ENCODE peak calls at places on chromosomes 7 and 10, in four cellular contexts. One of them, this sample, is unnamed.

GRCh38 chr7:73369622-73370021 is 41.7 kb downstream of the FKBP6 start:
- DNase-seq in cardiac fibroblast: no peak
- DNase-seq in heart left ventricle: no peak
- DNase-seq in psoas muscle: no peak
- DNase-seq in this sample: no peak

GRCh38 chr10:15342970-15343369 is 28.1 kb downstream of the FAM171A1 start:
- DNase-seq in cardiac fibroblast: no peak
- DNase-seq in heart left ventricle: no peak
- DNase-seq in psoas muscle: no peak
- DNase-seq in this sample: no peak

GRCh38 chr7:150568714-150569113 is 1.5 kb downstream of the GIMAP4 start:
- DNase-seq in cardiac fibroblast: no peak
- DNase-seq in heart left ventricle: no peak
- DNase-seq in psoas muscle: no peak
- DNase-seq in this sample: no peak

GRCh38 chr10:116183733-116184447 is 89.1 kb downstream of the GFRA1 start:
- DNase-seq in cardiac fibroblast: peak
- DNase-seq in heart left ventricle: no peak
- DNase-seq in psoas muscle: no peak
- DNase-seq in this sample: peak

GRCh38 chr10:87850742-87851205 is 12.6 kb downstream of the KLLN start:
- DNase-seq in cardiac fibroblast: peak
- DNase-seq in heart left ventricle: peak
- DNase-seq in psoas muscle: peak
- DNase-seq in this sample: peak

GRCh38 chr10:61588770-61589211 is 73.9 kb upstream of the CABCOCO1 start:
- DNase-seq in cardiac fibroblast: no peak
- DNase-seq in heart left ventricle: no peak
- DNase-seq in psoas muscle: no peak
- DNase-seq in this sample: no peak

GRCh38 chr10:113273151-113273876 is 279.5 kb upstream of the HABP2 start:
- DNase-seq in cardiac fibroblast: no peak
- DNase-seq in heart left ventricle: peak
- DNase-seq in psoas muscle: peak
- DNase-seq in this sample: no peak

GRCh38 chr10:61439058-61439607 is 14.0 kb downstream of the TMEM26 start:
- DNase-seq in cardiac fibroblast: no peak
- DNase-seq in heart left ventricle: no peak
- DNase-seq in psoas muscle: no peak
- DNase-seq in this sample: no peak

GRCh38 chr10:119401671-119402395 is 140.7 kb downstream of the RGS10 start:
- DNase-seq in cardiac fibroblast: peak
- DNase-seq in heart left ventricle: peak
- DNase-seq in psoas muscle: peak
- DNase-seq in this sample: peak

GRCh38 chr10:35885076-35885475 is 243.0 kb upstream of the FZD8 start:
- DNase-seq in cardiac fibroblast: no peak
- DNase-seq in heart left ventricle: no peak
- DNase-seq in psoas muscle: no peak
- DNase-seq in this sample: no peak

GRCh38 chr7:33888206-33888605 is 17.1 kb upstream of the BMPER start:
- DNase-seq in cardiac fibroblast: no peak
- DNase-seq in heart left ventricle: no peak
- DNase-seq in psoas muscle: no peak
- DNase-seq in this sample: peak

GRCh38 chr10:71084061-71084817 is 128.1 kb upstream of the UNC5B start:
- DNase-seq in cardiac fibroblast: no peak
- DNase-seq in heart left ventricle: peak
- DNase-seq in psoas muscle: peak
- DNase-seq in this sample: no peak

GRCh38 chr10:50613150-50613549 is 10.6 kb downstream of the SGMS1 start:
- DNase-seq in cardiac fibroblast: no peak
- DNase-seq in heart left ventricle: no peak
- DNase-seq in psoas muscle: no peak
- DNase-seq in this sample: no peak

GRCh38 chr10:6579904-6580278 is at the start of gene PRKCQ:
- DNase-seq in cardiac fibroblast: no peak
- DNase-seq in heart left ventricle: no peak
- DNase-seq in psoas muscle: no peak
- DNase-seq in this sample: peak

GRCh38 chr10:58661336-58661735 is 148.7 kb downstream of the BICC1 start:
- DNase-seq in cardiac fibroblast: peak
- DNase-seq in heart left ventricle: no peak
- DNase-seq in psoas muscle: no peak
- DNase-seq in this sample: peak

GRCh38 chr10:132229096-132229495 is 42.3 kb downstream of the DPYSL4 start:
- DNase-seq in cardiac fibroblast: no peak
- DNase-seq in heart left ventricle: no peak
- DNase-seq in psoas muscle: no peak
- DNase-seq in this sample: no peak

GRCh38 chr10:116120688-116121087 is 152.3 kb downstream of the GFRA1 start:
- DNase-seq in cardiac fibroblast: no peak
- DNase-seq in heart left ventricle: no peak
- DNase-seq in psoas muscle: no peak
- DNase-seq in this sample: no peak

GRCh38 chr10:74650613-74651012 is 175.8 kb upstream of the KAT6B start:
- DNase-seq in cardiac fibroblast: no peak
- DNase-seq in heart left ventricle: no peak
- DNase-seq in psoas muscle: no peak
- DNase-seq in this sample: no peak

GRCh38 chr7:151672706-151673105 is 153.0 kb upstream of the RHEB start:
- DNase-seq in cardiac fibroblast: no peak
- DNase-seq in heart left ventricle: no peak
- DNase-seq in psoas muscle: no peak
- DNase-seq in this sample: no peak

GRCh38 chr7:47452715-47453092 is 129.2 kb downstream of the TNS3 start:
- DNase-seq in cardiac fibroblast: no peak
- DNase-seq in heart left ventricle: no peak
- DNase-seq in psoas muscle: no peak
- DNase-seq in this sample: no peak
- H3K4me3 ChIP-seq in cardiac fibroblast: no peak
- H3K4me3 ChIP-seq in heart left ventricle: peak
- H3K4me3 ChIP-seq in psoas muscle: peak
- H3K4me3 ChIP-seq in this sample: no peak

DNA sequence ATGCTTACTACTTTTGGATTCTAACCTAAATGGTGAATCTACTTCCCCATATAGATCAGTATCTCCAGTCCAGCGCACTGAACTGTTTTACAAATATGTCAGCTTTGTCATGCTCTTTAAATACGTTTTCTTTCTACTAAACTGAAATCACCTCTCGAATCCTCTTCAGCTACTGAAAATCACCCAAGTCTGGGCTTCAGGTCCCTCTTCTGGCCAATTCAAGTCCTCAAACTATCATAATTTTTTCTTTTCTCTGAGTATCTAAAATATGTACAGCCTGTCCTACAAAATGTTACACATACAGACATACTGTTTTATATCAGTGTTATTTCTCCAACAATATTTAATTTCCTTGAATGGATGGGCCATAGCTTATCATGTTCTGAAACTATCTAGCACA is 84.2 kb downstream of the CACNA2D1 start:
- DNase-seq in cardiac fibroblast: peak
- DNase-seq in heart left ventricle: no peak
- DNase-seq in psoas muscle: no peak
- DNase-seq in this sample: no peak
- TF ChIP-seq CTCF in cardiac fibroblast: no peak
- TF ChIP-seq CTCF in heart left ventricle: no peak
- TF ChIP-seq CTCF in psoas muscle: no peak
- TF ChIP-seq CTCF in this sample: no peak

GRCh38 chr7:50331564-50332208 is 27.2 kb downstream of the IKZF1 start:
- DNase-seq in cardiac fibroblast: no peak
- DNase-seq in heart left ventricle: no peak
- DNase-seq in psoas muscle: no peak
- DNase-seq in this sample: peak

GRCh38 chr7:50332241-50333176 is 28.0 kb downstream of the IKZF1 start:
- DNase-seq in cardiac fibroblast: no peak
- DNase-seq in heart left ventricle: no peak
- DNase-seq in psoas muscle: no peak
- DNase-seq in this sample: no peak

GRCh38 chr7:50334341-50334994 is 30.0 kb downstream of the IKZF1 start:
- DNase-seq in cardiac fibroblast: no peak
- DNase-seq in heart left ventricle: no peak
- DNase-seq in psoas muscle: no peak
- DNase-seq in this sample: no peak

GRCh38 chr7:50335230-50335794 is 30.8 kb downstream of the IKZF1 start:
- DNase-seq in cardiac fibroblast: no peak
- DNase-seq in heart left ventricle: no peak
- DNase-seq in psoas muscle: no peak
- DNase-seq in this sample: no peak

GRCh38 chr7:50333266-50333665 is 28.8 kb downstream of the IKZF1 start:
- DNase-seq in cardiac fibroblast: no peak
- DNase-seq in heart left ventricle: no peak
- DNase-seq in psoas muscle: no peak
- DNase-seq in this sample: no peak
- H3K4me3 ChIP-seq in cardiac fibroblast: no peak
- H3K4me3 ChIP-seq in heart left ventricle: no peak
- H3K4me3 ChIP-seq in psoas muscle: no peak
- H3K4me3 ChIP-seq in this sample: no peak

GRCh38 chr7:6271091-6271658 is 1.2 kb downstream of the CYTH3 start:
- DNase-seq in cardiac fibroblast: peak
- DNase-seq in heart left ventricle: peak
- DNase-seq in psoas muscle: peak
- DNase-seq in this sample: peak
- TF ChIP-seq CTCF in cardiac fibroblast: peak
- TF ChIP-seq CTCF in heart left ventricle: peak
- TF ChIP-seq CTCF in psoas muscle: peak
- TF ChIP-seq CTCF in this sample: peak

DNA sequence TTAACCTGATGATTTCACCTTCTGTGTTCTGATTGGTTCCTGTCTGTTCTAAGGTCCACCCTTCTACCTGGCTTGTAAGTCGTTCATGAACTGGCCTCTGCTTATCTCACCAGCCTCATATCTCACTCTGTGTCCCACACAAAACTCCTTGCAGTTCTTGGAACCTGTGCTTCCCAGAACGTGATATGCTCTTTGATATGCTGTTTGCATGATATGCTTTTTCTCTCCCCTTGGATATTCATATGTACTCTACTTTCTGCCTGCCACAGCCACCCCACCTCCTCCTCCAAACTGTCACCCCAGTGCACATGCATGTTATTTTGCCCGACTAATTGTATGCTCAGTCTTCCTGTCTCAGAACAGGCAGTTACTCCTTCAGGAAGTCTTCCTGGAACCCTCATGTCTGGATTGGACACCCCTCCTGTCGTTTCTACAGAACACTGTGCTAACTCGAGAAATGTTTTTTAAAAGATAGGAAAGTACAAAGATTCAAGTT is 1.9 kb upstream of the ITPRIP start:
- DNase-seq in cardiac fibroblast: no peak
- DNase-seq in heart left ventricle: no peak
- DNase-seq in psoas muscle: no peak
- DNase-seq in this sample: no peak
- H3K4me3 ChIP-seq in cardiac fibroblast: no peak
- H3K4me3 ChIP-seq in heart left ventricle: peak
- H3K4me3 ChIP-seq in psoas muscle: peak
- H3K4me3 ChIP-seq in this sample: no peak

GRCh38 chr7:115096262-115096661 is 174.4 kb downstream of the MDFIC start:
- DNase-seq in cardiac fibroblast: peak
- DNase-seq in heart left ventricle: no peak
- DNase-seq in psoas muscle: no peak
- DNase-seq in this sample: no peak
- TF ChIP-seq CTCF in cardiac fibroblast: no peak
- TF ChIP-seq CTCF in heart left ventricle: no peak
- TF ChIP-seq CTCF in psoas muscle: no peak
- TF ChIP-seq CTCF in this sample: peak

This sample was measured in epithelial cell of esophagus.